ENCODE peak calls at places on chromosome 1, in four cellular contexts. D is neuronal stem cell, S is mesendoderm, B is mesenchymal stem cell. R is an unnamed sample.

GRCh38 chr1:3662080-3662671 is 9.9 kb downstream of the TP73 start:
- DNase-seq in B (no peak), S (no peak), D (no peak), R (no peak)

GRCh38 chr1:15350551-15351200 is 59.0 kb upstream of the EFHD2 start:
- DNase-seq in B (no peak), D (no peak), S (no peak), R (no peak)

GRCh38 chr1:82090104-82090503 is 289.4 kb downstream of the ADGRL2 start:
- DNase-seq in S (no peak), B (peak; percentile 9), D (no peak), R (no peak)

GRCh38 chr1:94276900-94277581 is 39.7 kb upstream of the ARHGAP29 start:
- DNase-seq in D (no peak), B (no peak), S (no peak), R (no peak)

GRCh38 chr1:16090076-16090826 is 16.8 kb upstream of the FAM131C start:
- DNase-seq in D (no peak), B (no peak), S (no peak), R (no peak)

GRCh38 chr1:28553229-28553930 is 495 bp downstream of the TRNAU1AP start:
- DNase-seq in D (no peak), B (peak; percentile 58), S (peak; percentile 49), R (peak; percentile 35)

GRCh38 chr1:3597599-3597964 is 13.7 kb downstream of the MEGF6 start:
- DNase-seq in D (no peak), S (peak; percentile 18), B (no peak), R (no peak)

GRCh38 chr1:47664356-47664755 is 226.5 kb downstream of the FOXD2 start:
- DNase-seq in S (no peak), D (no peak), B (no peak), R (no peak)

GRCh38 chr1:57839067-57839466 is 415.2 kb upstream of the DAB1 start:
- DNase-seq in B (no peak), S (no peak), D (no peak), R (no peak)

GRCh38 chr1:8120693-8121260 is 94.7 kb upstream of the ERRFI1 start:
- DNase-seq in S (peak; percentile 37), D (no peak), B (peak; percentile 68), R (peak; percentile 99)
- H4K8ac ChIP-seq in S (no peak overlapping the region), D (no peak overlapping the region), B (peak overlapping the region; percentile 91), R (peak overlapping the region; percentile 69)

GRCh38 chr1:6355621-6356020 is 37.9 kb downstream of the ACOT7 start:
- DNase-seq in B (no peak), S (no peak), D (no peak), R (no peak)

GRCh38 chr1:6353605-6353947 is 40.0 kb downstream of the ACOT7 start:
- DNase-seq in D (no peak), S (no peak), B (no peak), R (no peak)

GRCh38 chr1:6357243-6357929 is 36.2 kb downstream of the ACOT7 start:
- DNase-seq in D (no peak), B (no peak), S (peak; percentile 60), R (no peak)

GRCh38 chr1:6353948-6354658 is 39.5 kb downstream of the ACOT7 start:
- DNase-seq in S (no peak), B (no peak), D (no peak), R (peak; percentile 79)

DNA sequence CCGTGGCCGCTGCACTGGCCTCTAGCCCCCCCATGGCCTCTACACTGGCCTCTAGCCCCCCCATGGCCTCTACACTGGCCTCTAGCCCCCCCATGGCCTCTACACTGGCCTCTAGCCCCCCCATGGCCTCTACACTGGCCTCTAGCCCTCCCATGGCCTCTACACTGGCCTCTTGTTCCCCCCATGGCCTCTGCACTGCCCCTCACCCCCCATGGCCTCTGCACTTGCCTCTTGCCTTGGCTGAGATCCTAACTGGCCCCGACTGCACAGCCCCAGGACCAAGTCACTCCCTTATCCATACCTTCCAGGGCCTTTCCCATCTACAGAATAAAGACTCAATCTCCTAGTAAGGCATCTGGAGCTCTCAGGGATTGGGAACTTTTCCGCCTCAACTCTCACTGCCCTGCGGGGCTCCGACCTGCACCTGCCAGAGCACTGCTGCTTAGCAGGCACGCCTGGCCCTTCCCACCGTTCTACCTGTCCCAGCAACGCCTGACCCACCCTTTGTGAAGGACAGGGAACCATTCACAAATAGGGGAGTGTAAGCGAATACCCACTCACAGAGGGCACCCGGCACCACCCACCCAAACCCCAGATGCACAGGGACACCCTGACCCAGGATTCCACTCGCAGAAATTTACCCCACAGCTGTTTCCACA is 38.8 kb downstream of the ACOT7 start:
- DNase-seq in S (no peak), D (no peak), B (no peak), R (no peak)
- H2AK5ac ChIP-seq in S (no peak overlapping the region), D (no peak overlapping the region), B (no peak overlapping the region), R (no peak overlapping the region)

DNA sequence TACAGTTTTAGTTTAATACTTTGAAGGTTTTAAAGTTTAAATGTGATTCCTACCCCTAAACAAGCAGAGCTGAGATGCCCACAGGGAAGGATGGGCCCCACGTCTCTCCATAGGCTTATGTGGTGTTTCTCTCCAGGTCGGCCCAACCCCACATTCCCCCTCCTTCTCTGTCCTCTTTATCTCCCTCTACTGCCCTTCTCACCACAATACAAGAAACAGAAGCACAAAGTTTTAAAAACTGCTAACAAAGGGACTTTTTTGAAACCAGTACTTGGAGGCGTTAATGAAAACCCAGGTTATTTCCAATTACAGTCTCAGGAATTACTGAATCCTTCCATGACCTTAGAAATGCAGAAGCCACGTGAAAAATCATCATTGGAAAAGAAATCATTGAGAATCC is 324.0 kb downstream of the NTNG1 start:
- DNase-seq in S (peak; percentile 64), D (no peak), B (no peak), R (no peak)
- H4K8ac ChIP-seq in S (no peak overlapping the region), D (no peak overlapping the region), B (no peak overlapping the region), R (no peak overlapping the region)

DNA sequence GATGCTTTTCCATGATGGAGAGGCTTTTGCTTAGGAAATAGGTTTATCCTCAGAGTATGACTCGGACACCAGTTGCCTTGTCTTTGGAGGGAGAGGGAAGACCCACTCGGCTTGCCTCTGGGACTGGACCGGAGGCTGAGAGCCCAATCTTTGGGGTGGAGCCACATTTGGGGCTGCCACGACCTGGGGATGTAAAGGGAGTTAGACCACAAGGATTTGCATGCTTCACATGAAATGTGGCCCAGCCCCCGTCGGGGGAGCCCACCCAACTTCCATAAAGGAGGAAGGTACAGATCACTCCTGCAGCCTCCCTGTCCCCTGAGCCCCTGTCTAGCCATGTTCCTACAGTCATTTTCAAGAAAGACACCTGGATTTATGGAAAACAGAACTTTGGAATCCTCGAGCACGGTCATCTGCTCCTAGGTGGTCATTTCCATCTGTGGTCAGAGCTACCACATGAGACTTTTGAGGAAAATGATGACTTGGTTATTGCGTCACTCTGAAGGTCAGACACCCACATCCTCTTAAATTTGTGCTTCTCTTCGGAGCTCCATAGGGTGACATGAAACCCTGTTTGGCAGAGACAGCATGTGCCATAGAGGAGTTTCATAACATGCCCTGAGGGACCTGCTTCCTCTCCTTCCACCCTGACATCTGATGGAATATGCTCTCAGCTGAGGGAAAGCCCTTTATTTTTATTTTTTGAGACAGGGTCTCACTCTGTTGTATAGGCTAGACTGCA is 99.4 kb upstream of the SLC45A1 start:
- DNase-seq in S (no peak), D (no peak), B (peak; percentile 58), R (peak; percentile 53)
- H2AK5ac ChIP-seq in S (no peak overlapping the region), D (no peak overlapping the region), B (peak overlapping the region; percentile 9), R (peak overlapping the region; percentile 76)

DNA sequence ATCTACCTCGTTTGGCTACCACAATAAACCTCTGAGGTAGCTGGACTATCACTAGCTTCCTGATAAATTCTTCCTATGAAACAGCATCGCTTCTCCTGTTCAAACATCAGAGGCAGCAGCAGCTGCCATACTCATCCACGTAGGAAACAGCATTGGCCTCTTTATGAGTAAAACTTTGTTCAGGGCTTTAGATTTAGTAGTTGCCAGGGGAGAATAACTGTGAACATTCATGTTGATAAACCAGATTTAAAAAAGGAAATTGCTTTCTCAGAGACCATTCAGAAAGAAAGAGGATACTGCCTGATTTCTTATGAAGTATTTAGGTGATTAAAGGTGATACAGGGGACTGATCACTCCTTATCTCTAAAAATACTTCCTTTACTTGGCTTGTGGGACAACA is 7.2 kb downstream of the CEP170 start:
- DNase-seq in S (no peak), D (no peak), B (no peak), R (no peak)
- H4K8ac ChIP-seq in S (no peak overlapping the region), D (no peak overlapping the region), B (no peak overlapping the region), R (no peak overlapping the region)

GRCh38 chr1:41003127-41003639 is 18.3 kb downstream of the SLFNL1 start:
- DNase-seq in S (no peak), D (no peak), B (no peak), R (no peak)
- H2AK5ac ChIP-seq in S (no peak overlapping the region), D (no peak overlapping the region), B (peak overlapping the region; percentile 33), R (no peak overlapping the region)

GRCh38 chr1:44219301-44219626 is 6.0 kb downstream of the DMAP1 start:
- DNase-seq in S (no peak), D (no peak), B (no peak), R (no peak)
- H4K8ac ChIP-seq in S (no peak overlapping the region), D (no peak overlapping the region), B (peak overlapping the region; percentile 31), R (no peak overlapping the region)

DNA sequence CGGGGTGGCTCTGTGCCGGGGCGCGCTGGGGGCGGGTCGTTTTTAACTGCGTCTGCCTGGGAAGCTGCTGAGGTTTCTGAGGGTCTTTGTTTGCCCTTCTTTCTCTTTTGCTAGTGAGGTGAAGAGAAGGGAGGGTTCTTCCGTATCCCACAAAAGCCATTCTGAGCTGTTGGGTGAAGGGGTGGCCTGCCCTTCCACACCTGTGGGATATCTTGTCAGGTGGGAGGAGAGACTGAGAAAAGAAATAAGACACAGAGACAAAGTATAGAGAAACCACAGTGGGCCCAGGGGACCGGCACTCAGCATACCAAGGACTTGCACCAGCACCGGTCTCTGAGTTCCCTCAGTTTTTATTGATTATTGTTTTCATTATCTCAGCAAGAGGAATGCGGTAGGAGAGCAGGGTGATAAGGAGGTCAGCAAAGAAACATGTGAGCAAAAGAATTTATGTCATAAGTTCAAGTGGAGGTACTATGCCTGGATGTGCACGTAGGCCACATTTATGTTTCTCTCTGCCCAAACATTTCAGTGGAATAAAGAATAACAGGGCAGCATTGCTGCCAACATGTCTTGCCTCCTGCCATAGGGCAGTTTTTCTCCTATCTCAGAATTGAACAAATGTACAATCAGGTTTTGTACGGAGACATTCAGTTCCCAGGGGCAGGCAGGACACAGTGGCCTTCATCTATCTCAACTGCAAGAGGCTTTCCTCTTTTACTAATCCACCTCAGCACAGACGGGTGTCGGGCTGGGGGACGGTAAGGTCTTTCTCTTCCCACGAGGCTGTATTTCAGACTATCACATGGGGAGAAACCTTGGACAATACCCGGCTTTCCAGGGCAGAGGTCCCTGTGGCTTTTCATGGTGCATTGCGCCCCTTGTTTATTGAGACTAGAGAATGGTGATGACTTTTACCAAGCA is 966 bp downstream of the PGBD2 start:
- DNase-seq in B (no peak), S (no peak), D (peak; percentile 88), R (no peak)
- H2AK5ac ChIP-seq in B (peak overlapping the region; percentile 87), S (no peak overlapping the region), D (no peak overlapping the region), R (peak overlapping the region; percentile 26)

R was measured in trophoblast cell.